ENCODE peak calls at places on chromosomes 5 and 9, in six cellular contexts. One of them, this sample, is unnamed.

GRCh38 chr9:93655621-93656425 is 79.4 kb downstream of the PHF2 start:
- DNase-seq in heart left ventricle: peak
- DNase-seq in cardiac fibroblast: no peak
- DNase-seq in HCT116: no peak
- DNase-seq in AG10803: no peak
- DNase-seq in stomach: no peak
- DNase-seq in this sample: no peak

GRCh38 chr5:121671624-121672023 is 180.1 kb upstream of the FTMT start:
- DNase-seq in stomach: no peak
- DNase-seq in HCT116: no peak
- DNase-seq in AG10803: no peak
- DNase-seq in cardiac fibroblast: no peak
- DNase-seq in heart left ventricle: no peak
- DNase-seq in this sample: no peak

GRCh38 chr5:39058984-39059565 is 15.1 kb downstream of the RICTOR start:
- DNase-seq in heart left ventricle: no peak
- DNase-seq in HCT116: no peak
- DNase-seq in stomach: no peak
- DNase-seq in AG10803: no peak
- DNase-seq in cardiac fibroblast: no peak
- DNase-seq in this sample: no peak

GRCh38 chr9:124412228-124412575 is 3.0 kb downstream of the PSMB7 start:
- DNase-seq in AG10803: no peak
- DNase-seq in heart left ventricle: no peak
- DNase-seq in stomach: no peak
- DNase-seq in HCT116: no peak
- DNase-seq in cardiac fibroblast: no peak
- DNase-seq in this sample: no peak

GRCh38 chr9:3977388-3977787 is 322.5 kb downstream of the GLIS3 start:
- DNase-seq in cardiac fibroblast: no peak
- DNase-seq in HCT116: no peak
- DNase-seq in AG10803: no peak
- DNase-seq in heart left ventricle: no peak
- DNase-seq in stomach: no peak
- DNase-seq in this sample: no peak

GRCh38 chr5:112228672-112229071 is 190.4 kb downstream of the EPB41L4A start:
- DNase-seq in cardiac fibroblast: peak
- DNase-seq in stomach: peak
- DNase-seq in HCT116: peak
- DNase-seq in AG10803: peak
- DNase-seq in heart left ventricle: peak
- DNase-seq in this sample: no peak

GRCh38 chr5:34009610-34010009 is 1.8 kb upstream of the AMACR start:
- DNase-seq in cardiac fibroblast: no peak
- DNase-seq in HCT116: no peak
- DNase-seq in heart left ventricle: no peak
- DNase-seq in stomach: no peak
- DNase-seq in AG10803: no peak
- DNase-seq in this sample: no peak

GRCh38 chr5:169914766-169915165 is 65.5 kb downstream of the INSYN2B start:
- DNase-seq in AG10803: peak
- DNase-seq in HCT116: no peak
- DNase-seq in cardiac fibroblast: peak
- DNase-seq in stomach: no peak
- DNase-seq in heart left ventricle: no peak
- DNase-seq in this sample: no peak

GRCh38 chr9:132231019-132231701 is 69.3 kb downstream of the NTNG2 start:
- DNase-seq in AG10803: no peak
- DNase-seq in cardiac fibroblast: no peak
- DNase-seq in stomach: no peak
- DNase-seq in HCT116: no peak
- DNase-seq in heart left ventricle: peak
- DNase-seq in this sample: no peak

GRCh38 chr5:122229551-122229950 is 82.5 kb upstream of the SNCAIP start:
- DNase-seq in HCT116: no peak
- DNase-seq in heart left ventricle: no peak
- DNase-seq in cardiac fibroblast: no peak
- DNase-seq in AG10803: no peak
- DNase-seq in stomach: no peak
- DNase-seq in this sample: no peak

GRCh38 chr5:67515020-67515689 is 318.6 kb upstream of the CD180 start:
- DNase-seq in heart left ventricle: no peak
- DNase-seq in HCT116: no peak
- DNase-seq in cardiac fibroblast: no peak
- DNase-seq in stomach: no peak
- DNase-seq in AG10803: no peak
- DNase-seq in this sample: no peak

GRCh38 chr9:135990468-135991429 is 29.6 kb upstream of the UBAC1 start:
- DNase-seq in HCT116: peak
- DNase-seq in AG10803: peak
- DNase-seq in cardiac fibroblast: peak
- DNase-seq in stomach: peak
- DNase-seq in heart left ventricle: no peak
- DNase-seq in this sample: no peak

GRCh38 chr9:135156525-135157510 is 69.3 kb downstream of the OLFM1 start:
- DNase-seq in cardiac fibroblast: peak
- DNase-seq in stomach: peak
- DNase-seq in HCT116: peak
- DNase-seq in AG10803: peak
- DNase-seq in heart left ventricle: peak
- DNase-seq in this sample: peak

GRCh38 chr5:86665984-86666760 is 48.4 kb downstream of the COX7C start:
- DNase-seq in heart left ventricle: no peak
- DNase-seq in AG10803: no peak
- DNase-seq in cardiac fibroblast: no peak
- DNase-seq in HCT116: no peak
- DNase-seq in stomach: no peak
- DNase-seq in this sample: no peak

GRCh38 chr5:149153751-149154610 is 12.7 kb downstream of the ABLIM3 start:
- DNase-seq in AG10803: peak
- DNase-seq in cardiac fibroblast: peak
- DNase-seq in stomach: no peak
- DNase-seq in heart left ventricle: peak
- DNase-seq in HCT116: no peak
- DNase-seq in this sample: no peak

GRCh38 chr9:136847827-136848392 is 1.3 kb upstream of the PHPT1 start:
- DNase-seq in cardiac fibroblast: peak
- DNase-seq in heart left ventricle: peak
- DNase-seq in HCT116: peak
- DNase-seq in AG10803: peak
- DNase-seq in stomach: peak
- DNase-seq in this sample: no peak

GRCh38 chr9:99253772-99254431 is 31.8 kb downstream of the SEC61B start:
- DNase-seq in cardiac fibroblast: no peak
- DNase-seq in AG10803: no peak
- DNase-seq in heart left ventricle: no peak
- DNase-seq in stomach: no peak
- DNase-seq in HCT116: no peak
- DNase-seq in this sample: no peak

GRCh38 chr5:83567741-83568530 is 96.4 kb downstream of the VCAN start:
- DNase-seq in HCT116: no peak
- DNase-seq in stomach: no peak
- DNase-seq in heart left ventricle: no peak
- DNase-seq in AG10803: peak
- DNase-seq in cardiac fibroblast: peak
- DNase-seq in this sample: peak

GRCh38 chr5:97998946-97999345 is 774.5 kb upstream of the RGMB start:
- DNase-seq in heart left ventricle: no peak
- DNase-seq in AG10803: peak
- DNase-seq in stomach: no peak
- DNase-seq in cardiac fibroblast: peak
- DNase-seq in HCT116: no peak
- DNase-seq in this sample: no peak

GRCh38 chr9:107325842-107326241 is 42.8 kb downstream of the RAD23B start:
- DNase-seq in HCT116: no peak
- DNase-seq in AG10803: no peak
- DNase-seq in heart left ventricle: no peak
- DNase-seq in cardiac fibroblast: no peak
- DNase-seq in stomach: no peak
- DNase-seq in this sample: no peak

GRCh38 chr5:124599048-124599973 is 147.1 kb downstream of the ZNF608 start:
- DNase-seq in cardiac fibroblast: peak
- DNase-seq in heart left ventricle: no peak
- DNase-seq in HCT116: no peak
- DNase-seq in stomach: peak
- DNase-seq in AG10803: peak
- DNase-seq in this sample: no peak

GRCh38 chr9:93479726-93480125 is 26.3 kb upstream of the FAM120AOS start:
- DNase-seq in stomach: no peak
- DNase-seq in cardiac fibroblast: peak
- DNase-seq in HCT116: no peak
- DNase-seq in AG10803: peak
- DNase-seq in heart left ventricle: no peak
- DNase-seq in this sample: no peak

GRCh38 chr5:84287964-84288363 is 96.7 kb downstream of the EDIL3 start:
- DNase-seq in heart left ventricle: no peak
- DNase-seq in stomach: no peak
- DNase-seq in AG10803: peak
- DNase-seq in HCT116: peak
- DNase-seq in cardiac fibroblast: peak
- DNase-seq in this sample: no peak

GRCh38 chr5:132669455-132669820 is 4.4 kb upstream of the IL4 start:
- DNase-seq in cardiac fibroblast: no peak
- DNase-seq in HCT116: no peak
- DNase-seq in heart left ventricle: no peak
- DNase-seq in stomach: peak
- DNase-seq in AG10803: no peak
- DNase-seq in this sample: no peak

GRCh38 chr9:93468763-93469456 is 15.5 kb upstream of the FAM120AOS start:
- DNase-seq in AG10803: peak
- DNase-seq in heart left ventricle: no peak
- DNase-seq in HCT116: no peak
- DNase-seq in cardiac fibroblast: peak
- DNase-seq in stomach: no peak
- DNase-seq in this sample: no peak

GRCh38 chr9:109408759-109409462 is 88.1 kb upstream of the EPB41L4B start:
- DNase-seq in HCT116: no peak
- DNase-seq in cardiac fibroblast: no peak
- DNase-seq in AG10803: no peak
- DNase-seq in heart left ventricle: no peak
- DNase-seq in stomach: no peak
- DNase-seq in this sample: no peak

GRCh38 chr5:14105717-14106435 is 37.3 kb upstream of the TRIO start:
- DNase-seq in AG10803: peak
- DNase-seq in stomach: no peak
- DNase-seq in cardiac fibroblast: peak
- DNase-seq in HCT116: peak
- DNase-seq in heart left ventricle: no peak
- DNase-seq in this sample: peak

GRCh38 chr5:173452098-173452497 is 123.9 kb upstream of the STC2 start:
- DNase-seq in heart left ventricle: peak
- DNase-seq in HCT116: peak
- DNase-seq in cardiac fibroblast: peak
- DNase-seq in stomach: no peak
- DNase-seq in AG10803: peak
- DNase-seq in this sample: no peak

DNA sequence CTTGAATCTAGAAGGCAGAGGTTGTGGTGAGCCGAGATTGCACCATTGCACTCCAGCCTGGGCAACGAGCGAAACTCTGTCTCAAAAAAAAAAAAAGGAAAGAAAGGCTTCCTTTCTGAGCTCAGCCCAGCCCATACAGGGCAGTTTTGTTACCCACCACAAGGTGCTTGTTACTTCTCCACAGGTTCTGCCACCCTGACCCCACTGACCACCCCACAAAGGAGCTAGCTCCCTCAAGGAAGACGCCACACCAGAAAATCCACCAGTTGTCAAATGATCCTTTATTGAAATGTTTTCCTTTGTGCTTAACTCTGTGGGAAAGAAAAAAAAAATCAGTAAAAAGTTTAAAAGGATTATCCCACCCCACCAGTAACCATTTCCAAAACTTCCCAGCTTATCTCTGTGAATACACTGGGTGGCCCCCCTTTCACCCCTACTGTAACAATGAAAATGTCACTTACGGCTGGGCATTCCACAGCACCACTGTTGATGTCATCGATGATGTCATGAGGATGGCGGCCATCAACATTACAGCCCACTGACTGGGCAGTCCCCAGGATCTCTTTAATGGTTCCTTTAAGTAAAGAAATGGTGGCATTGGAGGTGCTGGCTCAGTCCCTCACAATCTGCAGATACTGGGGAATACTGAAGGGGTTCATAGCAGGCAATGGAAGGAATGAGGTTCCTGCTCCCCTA is 3.6 kb downstream of the RPL12 start:
- DNase-seq in heart left ventricle: no peak
- DNase-seq in HCT116: no peak
- DNase-seq in cardiac fibroblast: no peak
- DNase-seq in AG10803: no peak
- DNase-seq in stomach: no peak
- DNase-seq in this sample: no peak
- H3K4me3 ChIP-seq in heart left ventricle: no peak
- H3K4me3 ChIP-seq in HCT116: no peak
- H3K4me3 ChIP-seq in cardiac fibroblast: no peak
- H3K4me3 ChIP-seq in AG10803: no peak
- H3K4me3 ChIP-seq in stomach: no peak
- H3K4me3 ChIP-seq in this sample: peak

GRCh38 chr5:178223196-178223773 is 9.3 kb downstream of the PHYKPL start:
- DNase-seq in stomach: no peak
- DNase-seq in HCT116: no peak
- DNase-seq in heart left ventricle: no peak
- DNase-seq in cardiac fibroblast: no peak
- DNase-seq in AG10803: no peak
- DNase-seq in this sample: no peak
- TF ChIP-seq CTCF in stomach: no peak
- TF ChIP-seq CTCF in HCT116: no peak
- TF ChIP-seq CTCF in heart left ventricle: no peak
- TF ChIP-seq CTCF in cardiac fibroblast: peak
- TF ChIP-seq CTCF in AG10803: no peak
- TF ChIP-seq CTCF in this sample: no peak

DNA sequence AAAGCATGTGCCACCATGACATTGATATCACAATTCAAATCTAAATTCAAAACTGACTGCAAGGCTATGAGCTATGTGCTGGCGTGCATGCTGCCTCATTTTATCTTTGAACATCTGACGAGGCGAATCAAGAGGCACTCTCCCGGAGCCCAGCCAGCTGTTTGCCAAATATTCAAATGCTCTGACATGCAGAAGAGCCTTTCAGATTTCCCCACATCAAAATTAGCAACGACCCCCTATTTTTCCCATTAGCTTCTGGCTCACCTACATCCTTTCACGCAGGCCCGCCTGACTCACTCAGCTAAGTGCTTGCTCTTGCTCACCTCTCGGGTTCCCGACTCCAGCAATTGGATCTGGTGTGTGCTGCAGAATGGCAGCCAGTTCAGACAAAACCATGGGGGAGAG is 159.0 kb downstream of the NR2F1-AS1 start:
- DNase-seq in heart left ventricle: no peak
- DNase-seq in HCT116: no peak
- DNase-seq in stomach: no peak
- DNase-seq in AG10803: no peak
- DNase-seq in cardiac fibroblast: no peak
- DNase-seq in this sample: no peak
- H3K4me3 ChIP-seq in heart left ventricle: no peak
- H3K4me3 ChIP-seq in HCT116: no peak
- H3K4me3 ChIP-seq in stomach: no peak
- H3K4me3 ChIP-seq in AG10803: no peak
- H3K4me3 ChIP-seq in cardiac fibroblast: no peak
- H3K4me3 ChIP-seq in this sample: no peak

GRCh38 chr9:101635473-101635872 is 40.7 kb upstream of the PPP3R2 start:
- DNase-seq in cardiac fibroblast: no peak
- DNase-seq in HCT116: no peak
- DNase-seq in stomach: no peak
- DNase-seq in AG10803: no peak
- DNase-seq in heart left ventricle: no peak
- DNase-seq in this sample: no peak
- TF ChIP-seq CTCF in cardiac fibroblast: no peak
- TF ChIP-seq CTCF in HCT116: peak
- TF ChIP-seq CTCF in stomach: no peak
- TF ChIP-seq CTCF in AG10803: no peak
- TF ChIP-seq CTCF in heart left ventricle: no peak
- TF ChIP-seq CTCF in this sample: no peak